ENCODE peak calls at places on chromosomes 4 and X, in seven cellular contexts. One of them, this sample, is unnamed.

GRCh38 chrX:130915302-130915701 is 12.3 kb upstream of the ENOX2 start:
- DNase-seq in stimulated activated CD8-positive, alpha-beta memory T cell treated with anti-CD3 and anti-CD28 coated beads, Interleukin-12 subunit alpha, Interleukin-12 subunit beta, amount 100 ng/mL, for 4 hours: no peak
- DNase-seq in fibroblast of pulmonary artery: peak; percentile 40
- DNase-seq in activated naive CD4-positive, alpha-beta T cell: no peak
- DNase-seq in activated T-cell treated with anti-CD3 and anti-CD28 coated beads, Interleukin-2, amount 50 U/mL, for 72 hours: no peak
- DNase-seq in amniotic stem cell: no peak
- DNase-seq in CD8-positive, alpha-beta T cell: no peak
- DNase-seq in this sample: no peak

GRCh38 chrX:68571292-68572256 is 72.7 kb downstream of the YIPF6 start:
- DNase-seq in stimulated activated CD8-positive, alpha-beta memory T cell treated with anti-CD3 and anti-CD28 coated beads, Interleukin-12 subunit alpha, Interleukin-12 subunit beta, amount 100 ng/mL, for 4 hours: no peak
- DNase-seq in fibroblast of pulmonary artery: peak; percentile 84
- DNase-seq in activated naive CD4-positive, alpha-beta T cell: no peak
- DNase-seq in activated T-cell treated with anti-CD3 and anti-CD28 coated beads, Interleukin-2, amount 50 U/mL, for 72 hours: peak; percentile 18
- DNase-seq in amniotic stem cell: peak; percentile 22
- DNase-seq in CD8-positive, alpha-beta T cell: no peak
- DNase-seq in this sample: peak; percentile 9

GRCh38 chrX:135512508-135513139 is 7.8 kb upstream of the INTS6L start:
- DNase-seq in stimulated activated CD8-positive, alpha-beta memory T cell treated with anti-CD3 and anti-CD28 coated beads, Interleukin-12 subunit alpha, Interleukin-12 subunit beta, amount 100 ng/mL, for 4 hours: no peak
- DNase-seq in fibroblast of pulmonary artery: no peak
- DNase-seq in activated naive CD4-positive, alpha-beta T cell: no peak
- DNase-seq in activated T-cell treated with anti-CD3 and anti-CD28 coated beads, Interleukin-2, amount 50 U/mL, for 72 hours: no peak
- DNase-seq in amniotic stem cell: no peak
- DNase-seq in CD8-positive, alpha-beta T cell: no peak
- DNase-seq in this sample: no peak

GRCh38 chr4:61201562-61202099 is 1.5 kb downstream of the ADGRL3 start:
- DNase-seq in stimulated activated CD8-positive, alpha-beta memory T cell treated with anti-CD3 and anti-CD28 coated beads, Interleukin-12 subunit alpha, Interleukin-12 subunit beta, amount 100 ng/mL, for 4 hours: no peak
- DNase-seq in fibroblast of pulmonary artery: peak; percentile 2
- DNase-seq in activated naive CD4-positive, alpha-beta T cell: no peak
- DNase-seq in activated T-cell treated with anti-CD3 and anti-CD28 coated beads, Interleukin-2, amount 50 U/mL, for 72 hours: no peak
- DNase-seq in amniotic stem cell: no peak
- DNase-seq in CD8-positive, alpha-beta T cell: no peak
- DNase-seq in this sample: no peak

GRCh38 chr4:54233697-54234496 is 4.8 kb downstream of the PDGFRA start:
- DNase-seq in stimulated activated CD8-positive, alpha-beta memory T cell treated with anti-CD3 and anti-CD28 coated beads, Interleukin-12 subunit alpha, Interleukin-12 subunit beta, amount 100 ng/mL, for 4 hours: peak; percentile 46
- DNase-seq in fibroblast of pulmonary artery: peak; percentile 91
- DNase-seq in activated naive CD4-positive, alpha-beta T cell: peak; percentile 32
- DNase-seq in activated T-cell treated with anti-CD3 and anti-CD28 coated beads, Interleukin-2, amount 50 U/mL, for 72 hours: peak; percentile 68
- DNase-seq in amniotic stem cell: peak; percentile 51
- DNase-seq in CD8-positive, alpha-beta T cell: peak; percentile 53
- DNase-seq in this sample: no peak

GRCh38 chr4:140943486-140943885 is 187.3 kb upstream of the TBC1D9 start:
- DNase-seq in stimulated activated CD8-positive, alpha-beta memory T cell treated with anti-CD3 and anti-CD28 coated beads, Interleukin-12 subunit alpha, Interleukin-12 subunit beta, amount 100 ng/mL, for 4 hours: no peak
- DNase-seq in fibroblast of pulmonary artery: peak; percentile 81
- DNase-seq in activated naive CD4-positive, alpha-beta T cell: no peak
- DNase-seq in activated T-cell treated with anti-CD3 and anti-CD28 coated beads, Interleukin-2, amount 50 U/mL, for 72 hours: no peak
- DNase-seq in amniotic stem cell: no peak
- DNase-seq in CD8-positive, alpha-beta T cell: no peak
- DNase-seq in this sample: peak; percentile 57

GRCh38 chr4:176340871-176341685 is 21.3 kb downstream of the SPCS3 start:
- DNase-seq in stimulated activated CD8-positive, alpha-beta memory T cell treated with anti-CD3 and anti-CD28 coated beads, Interleukin-12 subunit alpha, Interleukin-12 subunit beta, amount 100 ng/mL, for 4 hours: no peak
- DNase-seq in fibroblast of pulmonary artery: peak; percentile 78
- DNase-seq in activated naive CD4-positive, alpha-beta T cell: no peak
- DNase-seq in activated T-cell treated with anti-CD3 and anti-CD28 coated beads, Interleukin-2, amount 50 U/mL, for 72 hours: peak; percentile 22
- DNase-seq in amniotic stem cell: peak; percentile 45
- DNase-seq in CD8-positive, alpha-beta T cell: no peak
- DNase-seq in this sample: no peak

GRCh38 chr4:70704333-70705145 is 16.2 kb downstream of the UTP3 start:
- DNase-seq in stimulated activated CD8-positive, alpha-beta memory T cell treated with anti-CD3 and anti-CD28 coated beads, Interleukin-12 subunit alpha, Interleukin-12 subunit beta, amount 100 ng/mL, for 4 hours: peak; percentile 48
- DNase-seq in fibroblast of pulmonary artery: peak; percentile 68
- DNase-seq in activated naive CD4-positive, alpha-beta T cell: peak; percentile 16
- DNase-seq in activated T-cell treated with anti-CD3 and anti-CD28 coated beads, Interleukin-2, amount 50 U/mL, for 72 hours: peak; percentile 76
- DNase-seq in amniotic stem cell: peak; percentile 50
- DNase-seq in CD8-positive, alpha-beta T cell: peak; percentile 64
- DNase-seq in this sample: peak; percentile 23